ENCODE peak calls at places on chromosomes 11 and 22, in four cellular contexts. D is A549, W is HepG2, Q is GM12878. T is an unnamed sample. For H3K4me1, the result is how much of the 10 kb centered on the place peaks cover.

GRCh38 chr11:45750439-45750838 is 54.5 kb upstream of the SLC35C1 start:
- DNase-seq in W (no peak), D (no peak), Q (no peak), T (no peak)

GRCh38 chr22:19242699-19243098 is 48.8 kb downstream of the CLTCL1 start:
- DNase-seq in Q (no peak), W (no peak), D (no peak), T (no peak)

GRCh38 chr11:120404495-120404894 is 68.3 kb downstream of the ARHGEF12 start:
- DNase-seq in D (no peak), Q (no peak), W (no peak), T (no peak)

GRCh38 chr11:132464939-132465338 is 1067.4 kb downstream of the OPCML start:
- DNase-seq in Q (no peak), D (no peak), W (no peak), T (no peak)

GRCh38 chr11:95058622-95059021 is 8.1 kb upstream of the SRSF8 start:
- DNase-seq in Q (no peak), D (no peak), W (no peak), T (no peak)

GRCh38 chr11:14891143-14892035 is 642 bp downstream of the CYP2R1 start:
- DNase-seq in Q (no peak), W (no peak), D (peak), T (peak)

GRCh38 chr11:67404515-67405195 is 772 bp downstream of the TBC1D10C start:
- DNase-seq in Q (no peak), W (no peak), D (no peak), T (no peak)

GRCh38 chr11:121661796-121662508 is 209.2 kb upstream of the SORL1-AS1 start:
- DNase-seq in Q (no peak), D (no peak), W (no peak), T (no peak)

GRCh38 chr11:87101956-87102355 is 64.2 kb downstream of the TMEM135 start:
- DNase-seq in D (no peak), Q (no peak), W (no peak), T (no peak)

GRCh38 chr11:45021692-45022130 is 71.0 kb upstream of the TP53I11 start:
- DNase-seq in W (no peak), D (no peak), Q (no peak), T (peak)

GRCh38 chr11:36375348-36376314 is 79.5 kb downstream of the PRR5L start:
- DNase-seq in D (no peak), Q (no peak), W (no peak), T (peak)

GRCh38 chr11:112291191-112291590 is 30.5 kb upstream of the PLET1 start:
- DNase-seq in W (no peak), Q (no peak), D (no peak), T (no peak)

GRCh38 chr11:119501777-119502405 is 78.9 kb upstream of the THY1 start:
- DNase-seq in D (no peak), Q (no peak), W (no peak), T (no peak)

GRCh38 chr11:72551571-72551970 is 117.2 kb upstream of the CLPB start:
- DNase-seq in Q (no peak), W (no peak), D (no peak), T (no peak)

GRCh38 chr11:6481924-6482275 is 599 bp downstream of the TIMM10B start:
- DNase-seq in W (no peak), D (no peak), Q (no peak), T (no peak)

GRCh38 chr11:111939836-111940604 is 2.9 kb downstream of the DIXDC1 start:
- DNase-seq in W (no peak), Q (no peak), D (no peak), T (peak)

GRCh38 chr11:59901306-59901705 is 22.7 kb downstream of the OOSP3 start:
- DNase-seq in Q (no peak), D (no peak), W (no peak), T (no peak)

GRCh38 chr11:86717817-86718501 is 45.5 kb upstream of the ME3 start:
- DNase-seq in D (no peak), W (no peak), Q (no peak), T (no peak)

GRCh38 chr22:33324228-33324627 is 266.0 kb upstream of the SYN3 start:
- DNase-seq in W (no peak), D (no peak), Q (no peak), T (no peak)

GRCh38 chr11:86066606-86067229 is 2.2 kb downstream of the PICALM start:
- DNase-seq in D (no peak), Q (no peak), W (no peak), T (no peak)

GRCh38 chr11:66316849-66317251 is at the start of gene CD248:
- DNase-seq in Q (no peak), D (no peak), W (no peak), T (peak)

GRCh38 chr11:30789270-30789669 is 203.1 kb upstream of the MPPED2 start:
- DNase-seq in Q (no peak), D (no peak), W (no peak), T (no peak)

GRCh38 chr11:46520971-46521745 is 72.7 kb downstream of the AMBRA1 start:
- DNase-seq in W (no peak), D (no peak), Q (no peak), T (no peak)

GRCh38 chr11:122754553-122755322 is 83.6 kb upstream of the CRTAM start:
- DNase-seq in Q (no peak), D (no peak), W (peak), T (no peak)

GRCh38 chr11:57842873-57843272 is 81.3 kb downstream of the CTNND1 start:
- DNase-seq in W (no peak), D (no peak), Q (no peak), T (no peak)

GRCh38 chr22:37377927-37378326 is 49.4 kb downstream of the ELFN2 start:
- DNase-seq in Q (no peak), W (no peak), D (no peak), T (no peak)

GRCh38 chr11:109085708-109086373 is 336.1 kb upstream of the C11orf87 start:
- DNase-seq in D (no peak), Q (no peak), W (no peak), T (no peak)

GRCh38 chr11:126137146-126137545 is 74.3 kb downstream of the RPUSD4 start:
- DNase-seq in W (no peak), Q (no peak), D (no peak), T (no peak)

GRCh38 chr11:94922675-94923347 is 50.5 kb downstream of the CWC15 start:
- DNase-seq in W (no peak), D (no peak), Q (no peak), T (no peak)

GRCh38 chr11:96044747-96045146 is 120.8 kb upstream of the MTMR2 start:
- DNase-seq in W (no peak), Q (no peak), D (no peak), T (no peak)

GRCh38 chr11:3947084-3947483 is 91.6 kb downstream of the STIM1 start:
- DNase-seq in D (no peak), W (no peak), Q (peak), T (no peak)
- H3K4me1 ChIP-seq in D (under half), W (half or more), Q (half or more), T (under half)

DNA sequence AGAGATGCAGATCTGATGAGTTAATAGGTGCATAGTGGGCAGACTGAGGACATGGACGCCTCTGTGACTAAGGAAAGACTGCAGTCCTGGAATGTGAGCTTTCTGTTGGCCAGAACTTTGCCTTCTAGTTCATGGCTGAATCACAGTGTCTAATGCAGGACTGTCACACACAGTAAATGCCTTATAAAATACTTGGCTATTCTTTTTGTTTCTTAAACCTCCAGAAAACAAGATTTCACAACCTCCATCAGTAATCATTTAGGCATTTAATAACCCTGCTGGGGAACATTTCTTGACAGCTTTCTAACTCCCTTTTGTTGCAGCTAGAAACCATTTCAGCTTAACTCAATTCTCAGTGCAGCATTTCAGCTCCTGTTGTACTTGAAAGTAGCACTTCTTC is 335.8 kb upstream of the DDI1 start:
- DNase-seq in Q (no peak), W (no peak), D (no peak), T (no peak)
- TF ChIP-seq PBX3 in Q (no peak), W (no peak), D (no peak), T (peak)

GRCh38 chr11:61696602-61697001 is 16.4 kb downstream of the DAGLA start:
- DNase-seq in Q (no peak), D (no peak), W (no peak), T (no peak)
- H3K4me1 ChIP-seq in Q (under half), D (half or more), W (half or more), T (half or more)

GRCh38 chr11:128205796-128206195 is 381.6 kb downstream of the ETS1 start:
- DNase-seq in Q (no peak), D (no peak), W (no peak), T (no peak)

GRCh38 chr11:128210148-128210940 is 377.0 kb downstream of the ETS1 start:
- DNase-seq in W (peak), Q (no peak), D (peak), T (no peak)

GRCh38 chr11:128206476-128206875 is 380.9 kb downstream of the ETS1 start:
- DNase-seq in Q (no peak), W (no peak), D (no peak), T (no peak)

GRCh38 chr11:128207861-128208321 is 379.5 kb downstream of the ETS1 start:
- DNase-seq in Q (no peak), D (peak), W (no peak), T (no peak)

DNA sequence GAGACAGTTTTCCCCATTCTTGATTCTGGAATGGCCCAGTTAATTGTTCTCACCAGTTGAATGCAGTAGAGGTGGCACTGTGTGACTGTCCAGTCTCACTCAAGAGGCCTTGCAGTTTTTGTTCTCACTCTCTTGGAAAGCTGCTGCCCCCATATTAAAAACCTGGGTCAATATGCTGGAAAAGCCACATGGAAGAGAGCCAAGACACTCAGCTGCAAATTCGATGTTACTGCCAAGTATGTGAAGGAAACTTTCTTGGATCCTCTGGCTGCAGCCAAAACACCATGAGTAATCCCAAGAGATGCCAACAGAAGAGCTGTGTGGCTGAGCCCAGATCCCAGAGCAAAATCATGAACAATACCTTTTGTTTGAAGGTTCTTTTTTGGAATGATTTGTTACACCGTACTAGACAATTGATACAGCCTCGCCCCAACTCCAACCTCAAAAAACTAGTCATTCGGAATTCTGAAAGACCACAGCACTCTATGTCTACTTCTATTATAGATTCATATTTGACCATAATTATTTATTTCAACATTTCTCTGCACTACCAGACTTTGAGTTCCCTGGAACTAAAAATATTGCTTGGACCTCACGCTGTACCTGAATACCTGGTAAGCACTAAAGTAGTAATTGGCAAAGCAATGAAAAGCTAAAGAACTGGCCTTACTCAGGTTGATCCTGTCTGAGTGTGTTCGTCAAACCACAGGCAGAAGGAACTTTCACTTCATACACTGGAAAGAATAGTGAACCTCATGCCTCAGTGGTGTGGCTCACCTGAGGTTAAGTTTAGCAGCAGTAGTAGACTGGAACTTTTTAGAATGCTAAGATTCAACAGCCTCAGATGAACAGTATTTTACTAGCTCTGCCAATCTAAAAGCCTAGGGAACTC is 378.8 kb downstream of the ETS1 start:
- DNase-seq in D (peak), W (no peak), Q (no peak), T (no peak)
- TF ChIP-seq PBX3 in D (peak), W (no peak), Q (no peak), T (peak)

GRCh38 chr11:116859175-116859574 is 21.8 kb upstream of the APOA1 start:
- DNase-seq in D (no peak), W (no peak), Q (no peak), T (no peak)
- H3K4me1 ChIP-seq in D (under half), W (under half), Q (under half), T (under half)

GRCh38 chr22:38958359-38958943 is 1.0 kb downstream of the APOBEC3A start:
- DNase-seq in W (no peak), Q (no peak), D (no peak), T (no peak)

GRCh38 chr22:38959574-38959973 is 2.2 kb downstream of the APOBEC3A start:
- DNase-seq in Q (no peak), W (no peak), D (no peak), T (no peak)

GRCh38 chr22:38957046-38957770 is at the start of gene APOBEC3A:
- DNase-seq in W (no peak), D (no peak), Q (no peak), T (no peak)

GRCh38 chr22:38956551-38956950 is 858 bp upstream of the APOBEC3A start:
- DNase-seq in Q (no peak), W (no peak), D (no peak), T (no peak)

GRCh38 chr22:38957808-38958207 is 399 bp downstream of the APOBEC3A start:
- DNase-seq in W (no peak), Q (no peak), D (no peak), T (no peak)
- TF ChIP-seq PBX3 in W (no peak), Q (no peak), D (no peak), T (no peak)

GRCh38 chr22:45769569-45770210 is 98.1 kb downstream of the ATXN10 start:
- DNase-seq in W (no peak), D (no peak), Q (no peak), T (no peak)

GRCh38 chr22:45771711-45772110 is 100.1 kb downstream of the ATXN10 start:
- DNase-seq in Q (no peak), D (no peak), W (no peak), T (no peak)

GRCh38 chr22:45770506-45770905 is 98.9 kb downstream of the ATXN10 start:
- DNase-seq in W (no peak), Q (no peak), D (no peak), T (no peak)

GRCh38 chr22:45771057-45771456 is 99.4 kb downstream of the ATXN10 start:
- DNase-seq in W (no peak), Q (no peak), D (no peak), T (no peak)

DNA sequence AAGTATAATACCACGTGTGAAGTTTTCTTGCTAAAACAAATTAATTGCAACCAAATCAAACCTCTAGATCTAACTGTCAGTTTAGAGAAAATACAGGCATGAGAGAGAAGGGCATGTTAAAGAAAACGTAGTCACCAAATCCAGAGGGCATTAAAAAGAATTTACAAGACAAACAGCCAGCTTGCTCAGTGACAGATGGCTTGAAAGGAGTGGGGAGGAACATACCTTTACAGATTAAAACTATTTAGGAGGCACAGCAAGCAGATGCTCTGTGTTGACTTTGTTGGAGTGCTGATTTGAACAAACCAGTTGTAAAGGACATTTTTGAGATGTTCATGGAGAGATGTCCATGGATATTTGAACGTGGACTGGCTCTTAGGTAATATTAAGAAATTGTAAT is 96.9 kb downstream of the ATXN10 start:
- DNase-seq in Q (no peak), D (no peak), W (no peak), T (no peak)
- H3K4me1 ChIP-seq in Q (under half), D (under half), W (under half), T (under half)

GRCh38 chr22:46362221-46362933 is 26.9 kb downstream of the TRMU start:
- DNase-seq in D (no peak), W (peak), Q (no peak), T (peak)
- TF ChIP-seq PBX3 in D (no peak), W (no peak), Q (no peak), T (no peak)

DNA sequence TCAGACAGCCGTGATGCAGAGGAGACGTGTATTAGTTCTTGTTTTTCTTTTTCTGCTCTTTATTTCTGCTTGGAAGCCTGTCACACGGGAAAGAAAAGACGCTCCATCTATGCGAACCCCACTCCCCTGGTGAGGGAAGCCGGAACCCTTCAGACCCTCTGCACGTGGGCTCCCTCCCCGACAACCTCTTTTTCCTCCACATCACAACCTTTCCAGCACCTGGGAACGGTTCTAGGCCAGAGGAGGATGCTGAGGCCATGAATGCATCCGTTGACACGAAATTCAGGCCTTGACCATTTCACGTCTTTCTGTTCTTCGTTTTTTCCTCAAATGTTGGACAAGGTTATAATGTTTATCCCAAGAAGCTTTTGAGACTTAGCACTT is 85.3 kb upstream of the WNT7B start:
- DNase-seq in D (no peak), Q (no peak), W (no peak), T (no peak)
- H3K4me1 ChIP-seq in D (under half), Q (under half), W (under half), T (under half)